ENCODE peak calls at places on chromosomes 6 and 20, in ten cellular contexts. M, C, T, L, G, Q, B, O, S and D are unnamed samples.

GRCh38 chr6:163759542-163759941 is 345.0 kb downstream of the QKI start:
- DNase-seq in Q (no peak), G (no peak), T (no peak), L (no peak), C (no peak), B (no peak), M (peak; percentile 43), S (no peak), O (no peak), D (no peak)

GRCh38 chr20:20173269-20173668 is 120.9 kb downstream of the CFAP61 start:
- DNase-seq in C (no peak), O (no peak), T (no peak), B (no peak), Q (no peak), L (no peak), M (no peak), G (no peak), S (no peak), D (no peak)

GRCh38 chr20:40603057-40603651 is 85.9 kb downstream of the MAFB start:
- DNase-seq in B (no peak), Q (no peak), T (no peak), O (no peak), G (no peak), S (no peak), C (no peak), M (no peak), L (no peak), D (no peak)

GRCh38 chr6:23990158-23990557 is 135.9 kb upstream of the NRSN1 start:
- DNase-seq in T (no peak), M (no peak), L (no peak), S (no peak), O (no peak), G (no peak), Q (no peak), C (no peak), B (no peak), D (no peak)

GRCh38 chr20:44495257-44495656 is 19.6 kb downstream of the TTPAL start:
- DNase-seq in S (no peak), O (no peak), T (no peak), L (no peak), C (no peak), B (no peak), G (no peak), M (peak; percentile 84), Q (no peak), D (no peak)

GRCh38 chr20:59776059-59776603 is 157.3 kb downstream of the SYCP2 start:
- DNase-seq in O (peak; percentile 33), T (no peak), M (no peak), B (peak; percentile 40), L (no peak), C (no peak), Q (peak; percentile 53), S (no peak), G (no peak), D (no peak)

GRCh38 chr6:152220785-152221184 is 413.3 kb downstream of the ESR1 start:
- DNase-seq in M (no peak), S (no peak), L (no peak), C (no peak), Q (no peak), T (no peak), B (no peak), G (no peak), O (no peak), D (no peak)

GRCh38 chr6:97009781-97010492 is 85.4 kb downstream of the KLHL32 start:
- DNase-seq in S (no peak), T (no peak), C (no peak), B (no peak), L (no peak), G (no peak), M (no peak), Q (no peak), O (no peak), D (no peak)

GRCh38 chr20:10594286-10594868 is 79.4 kb downstream of the JAG1 start:
- DNase-seq in M (no peak), L (no peak), T (no peak), O (no peak), Q (no peak), G (no peak), B (no peak), S (no peak), C (no peak), D (no peak)

GRCh38 chr20:10591956-10592521 is 81.8 kb downstream of the JAG1 start:
- DNase-seq in C (no peak), L (no peak), B (no peak), O (no peak), M (peak; percentile 57), T (no peak), G (no peak), S (no peak), Q (no peak), D (no peak)

GRCh38 chr20:10595230-10595629 is 78.6 kb downstream of the JAG1 start:
- DNase-seq in L (no peak), C (no peak), T (no peak), Q (no peak), O (no peak), G (no peak), S (no peak), B (no peak), M (no peak), D (no peak)

GRCh38 chr20:10586296-10586695 is 87.5 kb downstream of the JAG1 start:
- DNase-seq in C (no peak), Q (no peak), B (no peak), S (no peak), L (no peak), M (no peak), G (no peak), O (no peak), T (no peak), D (no peak)

DNA sequence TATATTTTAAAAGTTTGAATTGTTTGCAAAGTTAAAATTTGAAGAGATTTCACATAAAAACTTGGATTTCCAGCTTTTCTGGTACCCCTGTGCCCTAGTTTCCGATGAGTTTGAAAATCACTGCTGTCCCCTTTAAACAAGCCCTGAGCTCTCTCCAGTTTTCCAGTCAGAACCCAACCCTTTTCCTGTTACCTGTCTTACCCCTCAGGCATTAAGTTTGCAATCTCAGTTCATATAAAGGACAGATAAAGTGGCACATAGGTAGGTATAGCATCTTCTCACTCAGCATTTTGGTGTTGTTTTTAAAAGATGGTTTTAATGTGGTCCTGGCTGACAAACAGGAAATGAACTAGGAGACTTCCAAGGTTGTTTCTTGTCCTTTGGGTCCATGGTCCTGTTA is 82.8 kb downstream of the JAG1 start:
- DNase-seq in T (no peak), L (no peak), B (no peak), G (no peak), Q (no peak), M (no peak), C (no peak), O (no peak), S (no peak), D (no peak)
- H3K27ac ChIP-seq in T (no peak overlapping the region), L (no peak overlapping the region), B (no peak overlapping the region), G (no peak overlapping the region), Q (no peak overlapping the region), M (no peak overlapping the region), C (peak overlapping the region; percentile 79), O (no peak overlapping the region), S (peak overlapping the region; percentile 6), D (no peak overlapping the region)

DNA sequence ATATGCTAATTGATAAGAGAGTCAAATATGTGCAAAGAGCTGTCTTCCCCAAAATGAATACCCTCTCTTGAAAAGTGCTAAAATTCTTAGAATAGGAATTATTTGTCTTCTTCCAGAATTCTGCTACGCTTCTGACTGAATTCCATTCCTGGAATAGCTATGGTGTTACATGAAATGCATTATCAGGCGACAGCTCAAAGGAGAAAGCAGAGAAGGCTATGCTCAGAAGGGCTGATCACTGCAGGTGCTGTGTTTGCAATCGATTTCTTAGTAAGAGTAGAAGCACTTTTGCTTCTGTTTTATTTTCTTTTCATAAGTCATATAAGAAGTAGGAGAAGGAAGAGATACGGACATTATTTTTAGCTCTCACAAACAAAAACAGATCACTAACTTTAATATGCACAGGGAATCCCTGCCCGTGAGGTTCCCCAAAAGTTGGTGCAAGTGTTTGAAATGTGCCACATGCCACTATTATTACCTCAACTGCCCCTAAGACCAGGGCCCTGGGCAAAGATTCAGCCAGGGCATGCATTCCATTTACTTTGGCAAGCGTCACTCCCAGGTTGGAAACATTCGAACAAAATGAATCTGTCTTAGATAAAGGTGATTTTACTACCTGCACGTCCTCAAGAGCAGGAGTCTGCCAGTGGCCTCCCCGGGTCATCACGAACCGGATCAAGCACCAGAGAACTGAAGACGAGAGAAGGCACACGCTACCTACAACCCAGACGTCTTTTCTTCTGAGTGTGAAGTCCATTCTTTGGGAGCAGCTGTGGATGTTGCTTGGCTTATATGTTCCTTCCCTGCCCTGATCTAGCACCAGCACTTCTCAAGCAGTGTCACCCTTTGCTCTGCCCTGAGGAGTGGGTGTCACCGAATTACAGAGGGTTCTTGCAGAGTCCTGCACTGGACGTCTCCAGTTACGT is 7.2 kb downstream of the MYLK4 start:
- DNase-seq in S (no peak), B (no peak), Q (no peak), C (no peak), O (no peak), M (no peak), L (no peak), T (no peak), G (no peak), D (no peak)
- H3K36me3 ChIP-seq in S (no peaks in the 10 kb centered on the region), B (no peaks in the 10 kb centered on the region), Q (no peaks in the 10 kb centered on the region), C (no peaks in the 10 kb centered on the region), O (no peaks in the 10 kb centered on the region), M (no peaks in the 10 kb centered on the region), L (no peaks in the 10 kb centered on the region), T (no peaks in the 10 kb centered on the region), G (no peaks in the 10 kb centered on the region), D (no peaks in the 10 kb centered on the region)

DNA sequence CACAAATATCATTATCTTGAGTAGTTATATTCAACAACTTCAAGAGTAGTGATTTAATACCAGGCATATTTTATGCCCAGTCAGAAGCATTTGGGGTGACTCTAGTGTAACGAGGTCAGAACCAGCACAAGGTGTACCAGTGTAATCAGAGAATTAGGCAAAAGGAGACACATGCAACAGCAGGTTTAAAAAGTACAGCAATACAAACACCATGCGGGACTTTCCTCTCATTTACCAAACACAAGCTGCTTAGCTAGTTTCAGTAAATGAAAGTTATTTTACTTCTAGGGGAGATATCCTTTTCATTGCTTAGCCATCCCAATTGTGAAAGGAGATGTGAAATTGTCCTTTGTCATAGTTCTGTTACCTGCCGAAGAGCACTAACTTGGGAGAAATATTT is 831 bp downstream of the FILIP1 start:
- DNase-seq in B (no peak), L (no peak), C (no peak), G (no peak), S (no peak), M (no peak), Q (no peak), T (no peak), O (no peak), D (no peak)
- H3K4me3 ChIP-seq in B (peak overlapping the region; percentile 46), L (peak overlapping the region; percentile 47), C (peak overlapping the region; percentile 50), G (no peak overlapping the region), S (no peak overlapping the region), M (no peak overlapping the region), Q (peak overlapping the region; percentile 72), T (no peak overlapping the region), O (no peak overlapping the region), D (no peak overlapping the region)

GRCh38 chr20:52193133-52193532 is 1.6 kb upstream of the ZFP64 start:
- DNase-seq in G (no peak), B (no peak), O (no peak), C (no peak), S (no peak), L (no peak), M (no peak), T (no peak), Q (no peak), D (no peak)

GRCh38 chr20:52192296-52193007 is 873 bp upstream of the ZFP64 start:
- DNase-seq in T (no peak), O (no peak), Q (no peak), S (peak; percentile 52), C (no peak), M (no peak), G (no peak), L (peak; percentile 57), B (no peak), D (no peak)

GRCh38 chr20:52190437-52191131 is 995 bp downstream of the ZFP64 start:
- DNase-seq in S (peak; percentile 50), C (peak; percentile 24), T (peak; percentile 29), M (peak; percentile 74), B (no peak), Q (no peak), G (peak; percentile 4), L (no peak), O (no peak), D (no peak)

GRCh38 chr20:52191436-52192295 is at the start of gene ZFP64:
- DNase-seq in Q (peak; percentile 66), O (peak; percentile 69), L (peak; percentile 80), C (peak; percentile 71), S (peak; percentile 74), G (peak; percentile 65), B (peak; percentile 81), T (peak; percentile 80), M (peak; percentile 91), D (peak; percentile 36)

DNA sequence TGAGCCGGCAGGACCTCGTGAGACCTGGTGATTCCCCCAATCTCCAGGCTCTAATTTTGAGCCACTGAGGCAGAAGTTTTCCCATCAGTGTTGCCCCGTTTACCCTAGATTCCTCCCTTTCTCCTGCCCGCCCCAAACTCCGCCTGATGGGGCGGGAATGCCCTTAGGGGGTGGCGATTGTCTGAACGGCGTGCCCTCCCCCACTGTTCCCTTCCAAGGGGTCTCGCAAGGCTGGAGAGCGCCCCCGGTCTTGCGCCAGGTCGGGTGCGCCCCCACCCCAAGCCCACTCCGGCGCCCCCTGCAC is 495 bp downstream of the ZFP64 start:
- DNase-seq in O (no peak), T (no peak), M (no peak), S (no peak), G (no peak), C (no peak), B (no peak), Q (no peak), L (no peak), D (no peak)
- H3K27ac ChIP-seq in O (peak overlapping the region; percentile 35), T (peak overlapping the region; percentile 66), M (peak overlapping the region; percentile 50), S (peak overlapping the region; percentile 89), G (peak overlapping the region; percentile 84), C (peak overlapping the region; percentile 89), B (peak overlapping the region; percentile 93), Q (peak overlapping the region; percentile 90), L (peak overlapping the region; percentile 93), D (peak overlapping the region; percentile 72)